ENCODE peak calls at places on chromosome 10, in nine cellular contexts. One of them, this sample, is unnamed.

GRCh38 chr10:30573714-30574422 is 55.7 kb downstream of the LYZL2 start:
- DNase-seq in spleen: no peak
- DNase-seq in cardiac muscle cell: no peak
- DNase-seq in psoas muscle: no peak
- DNase-seq in sigmoid colon: no peak
- DNase-seq in body of pancreas: no peak
- DNase-seq in uterus: no peak
- DNase-seq in fibroblast of lung: no peak
- DNase-seq in heart right ventricle: no peak
- DNase-seq in this sample: no peak

GRCh38 chr10:71796749-71797405 is 23.6 kb upstream of the VSIR start:
- DNase-seq in fibroblast of lung: no peak
- DNase-seq in cardiac muscle cell: no peak
- DNase-seq in sigmoid colon: no peak
- DNase-seq in body of pancreas: no peak
- DNase-seq in heart right ventricle: no peak
- DNase-seq in uterus: no peak
- DNase-seq in psoas muscle: peak; percentile 32
- DNase-seq in spleen: no peak
- DNase-seq in this sample: no peak

GRCh38 chr10:86506499-86506898 is 15.1 kb downstream of the WAPL start:
- DNase-seq in cardiac muscle cell: no peak
- DNase-seq in fibroblast of lung: peak; percentile 25
- DNase-seq in psoas muscle: no peak
- DNase-seq in uterus: no peak
- DNase-seq in sigmoid colon: no peak
- DNase-seq in heart right ventricle: no peak
- DNase-seq in body of pancreas: no peak
- DNase-seq in spleen: no peak
- DNase-seq in this sample: no peak

GRCh38 chr10:28558923-28559508 is 26.1 kb downstream of the WAC start:
- DNase-seq in psoas muscle: no peak
- DNase-seq in fibroblast of lung: no peak
- DNase-seq in sigmoid colon: no peak
- DNase-seq in spleen: no peak
- DNase-seq in heart right ventricle: no peak
- DNase-seq in uterus: no peak
- DNase-seq in body of pancreas: no peak
- DNase-seq in cardiac muscle cell: no peak
- DNase-seq in this sample: no peak

GRCh38 chr10:44864042-44864436 is 47.1 kb upstream of the TMEM72 start:
- DNase-seq in sigmoid colon: no peak
- DNase-seq in heart right ventricle: peak; percentile 37
- DNase-seq in psoas muscle: peak; percentile 67
- DNase-seq in uterus: peak; percentile 34
- DNase-seq in fibroblast of lung: peak; percentile 28
- DNase-seq in body of pancreas: peak; percentile 72
- DNase-seq in spleen: no peak
- DNase-seq in cardiac muscle cell: peak; percentile 29
- DNase-seq in this sample: peak; percentile 42

GRCh38 chr10:99658622-99659030 is 683 bp upstream of the ENTPD7 start:
- DNase-seq in uterus: peak; percentile 19
- DNase-seq in fibroblast of lung: peak; percentile 71
- DNase-seq in cardiac muscle cell: peak; percentile 50
- DNase-seq in sigmoid colon: no peak
- DNase-seq in spleen: peak; percentile 90
- DNase-seq in psoas muscle: peak; percentile 61
- DNase-seq in body of pancreas: peak; percentile 47
- DNase-seq in heart right ventricle: peak; percentile 25
- DNase-seq in this sample: peak; percentile 92

GRCh38 chr10:94293344-94293743 is 69.4 kb downstream of the NOC3L start:
- DNase-seq in spleen: no peak
- DNase-seq in uterus: peak; percentile 38
- DNase-seq in cardiac muscle cell: peak; percentile 49
- DNase-seq in psoas muscle: no peak
- DNase-seq in fibroblast of lung: no peak
- DNase-seq in heart right ventricle: no peak
- DNase-seq in sigmoid colon: peak; percentile 75
- DNase-seq in body of pancreas: no peak
- DNase-seq in this sample: no peak

GRCh38 chr10:20017961-20018360 is 201.7 kb downstream of the PLXDC2 start:
- DNase-seq in psoas muscle: no peak
- DNase-seq in spleen: no peak
- DNase-seq in uterus: no peak
- DNase-seq in cardiac muscle cell: peak; percentile 28
- DNase-seq in sigmoid colon: no peak
- DNase-seq in body of pancreas: no peak
- DNase-seq in heart right ventricle: no peak
- DNase-seq in fibroblast of lung: peak; percentile 28
- DNase-seq in this sample: no peak

GRCh38 chr10:111373696-111374095 is 296.9 kb downstream of the ADRA2A start:
- DNase-seq in heart right ventricle: no peak
- DNase-seq in sigmoid colon: no peak
- DNase-seq in body of pancreas: no peak
- DNase-seq in psoas muscle: no peak
- DNase-seq in spleen: no peak
- DNase-seq in fibroblast of lung: no peak
- DNase-seq in cardiac muscle cell: no peak
- DNase-seq in uterus: no peak
- DNase-seq in this sample: no peak

GRCh38 chr10:132882069-132882468 is 60.3 kb downstream of the CFAP46 start:
- DNase-seq in spleen: no peak
- DNase-seq in body of pancreas: no peak
- DNase-seq in uterus: no peak
- DNase-seq in cardiac muscle cell: no peak
- DNase-seq in psoas muscle: peak; percentile 4
- DNase-seq in sigmoid colon: peak; percentile 36
- DNase-seq in heart right ventricle: no peak
- DNase-seq in fibroblast of lung: no peak
- DNase-seq in this sample: no peak

GRCh38 chr10:132878091-132878729 is 64.2 kb downstream of the CFAP46 start:
- DNase-seq in cardiac muscle cell: no peak
- DNase-seq in fibroblast of lung: no peak
- DNase-seq in sigmoid colon: peak; percentile 57
- DNase-seq in heart right ventricle: peak; percentile 5
- DNase-seq in uterus: peak; percentile 6
- DNase-seq in body of pancreas: no peak
- DNase-seq in spleen: peak; percentile 57
- DNase-seq in psoas muscle: peak; percentile 29
- DNase-seq in this sample: no peak

GRCh38 chr10:129168660-129169059 is 298.4 kb upstream of the MGMT start:
- DNase-seq in fibroblast of lung: no peak
- DNase-seq in cardiac muscle cell: no peak
- DNase-seq in uterus: no peak
- DNase-seq in psoas muscle: no peak
- DNase-seq in body of pancreas: no peak
- DNase-seq in spleen: no peak
- DNase-seq in heart right ventricle: no peak
- DNase-seq in sigmoid colon: no peak
- DNase-seq in this sample: no peak

GRCh38 chr10:124494050-124494807 is 32.6 kb downstream of the LHPP start:
- DNase-seq in spleen: peak; percentile 79
- DNase-seq in sigmoid colon: no peak
- DNase-seq in fibroblast of lung: no peak
- DNase-seq in psoas muscle: peak; percentile 46
- DNase-seq in heart right ventricle: no peak
- DNase-seq in uterus: no peak
- DNase-seq in cardiac muscle cell: no peak
- DNase-seq in body of pancreas: no peak
- DNase-seq in this sample: no peak

GRCh38 chr10:79310217-79310865 is 36.9 kb upstream of the PPIF start:
- DNase-seq in cardiac muscle cell: no peak
- DNase-seq in sigmoid colon: no peak
- DNase-seq in fibroblast of lung: no peak
- DNase-seq in spleen: peak; percentile 73
- DNase-seq in body of pancreas: no peak
- DNase-seq in uterus: no peak
- DNase-seq in psoas muscle: no peak
- DNase-seq in heart right ventricle: peak; percentile 14
- DNase-seq in this sample: no peak
- H3K27ac ChIP-seq in cardiac muscle cell: peak overlapping the region; percentile 51
- H3K27ac ChIP-seq in sigmoid colon: peak overlapping the region; percentile 45
- H3K27ac ChIP-seq in fibroblast of lung: no peak overlapping the region
- H3K27ac ChIP-seq in spleen: no peak overlapping the region
- H3K27ac ChIP-seq in body of pancreas: no peak overlapping the region
- H3K27ac ChIP-seq in uterus: peak overlapping the region; percentile 50
- H3K27ac ChIP-seq in psoas muscle: no peak overlapping the region
- H3K27ac ChIP-seq in heart right ventricle: no peak overlapping the region
- H3K27ac ChIP-seq in this sample: no peak overlapping the region

GRCh38 chr10:51076442-51076841 is 2.2 kb downstream of the PRKG1 start:
- DNase-seq in heart right ventricle: no peak
- DNase-seq in fibroblast of lung: no peak
- DNase-seq in psoas muscle: no peak
- DNase-seq in uterus: no peak
- DNase-seq in cardiac muscle cell: no peak
- DNase-seq in spleen: no peak
- DNase-seq in body of pancreas: no peak
- DNase-seq in sigmoid colon: no peak
- DNase-seq in this sample: no peak

GRCh38 chr10:51073461-51074237 is 638 bp upstream of the PRKG1 start:
- DNase-seq in spleen: peak; percentile 68
- DNase-seq in cardiac muscle cell: peak; percentile 32
- DNase-seq in psoas muscle: peak; percentile 59
- DNase-seq in fibroblast of lung: no peak
- DNase-seq in heart right ventricle: peak; percentile 21
- DNase-seq in body of pancreas: peak; percentile 38
- DNase-seq in uterus: peak; percentile 62
- DNase-seq in sigmoid colon: peak; percentile 78
- DNase-seq in this sample: no peak

GRCh38 chr10:51077507-51077906 is 3.2 kb downstream of the PRKG1 start:
- DNase-seq in uterus: no peak
- DNase-seq in sigmoid colon: no peak
- DNase-seq in spleen: no peak
- DNase-seq in cardiac muscle cell: no peak
- DNase-seq in heart right ventricle: no peak
- DNase-seq in body of pancreas: no peak
- DNase-seq in fibroblast of lung: no peak
- DNase-seq in psoas muscle: no peak
- DNase-seq in this sample: no peak

GRCh38 chr10:51074238-51075028 is at the start of gene PRKG1:
- DNase-seq in spleen: peak; percentile 79
- DNase-seq in psoas muscle: peak; percentile 84
- DNase-seq in body of pancreas: peak; percentile 75
- DNase-seq in uterus: peak; percentile 81
- DNase-seq in cardiac muscle cell: peak; percentile 85
- DNase-seq in fibroblast of lung: peak; percentile 72
- DNase-seq in heart right ventricle: peak; percentile 80
- DNase-seq in sigmoid colon: peak; percentile 92
- DNase-seq in this sample: peak; percentile 59

GRCh38 chr10:51075802-51076201 is 1.5 kb downstream of the PRKG1 start:
- DNase-seq in spleen: no peak
- DNase-seq in sigmoid colon: no peak
- DNase-seq in body of pancreas: no peak
- DNase-seq in fibroblast of lung: no peak
- DNase-seq in uterus: no peak
- DNase-seq in heart right ventricle: no peak
- DNase-seq in cardiac muscle cell: no peak
- DNase-seq in psoas muscle: no peak
- DNase-seq in this sample: no peak
- H3K4me3 ChIP-seq in spleen: no peak overlapping the region
- H3K4me3 ChIP-seq in sigmoid colon: peak overlapping the region; percentile 62
- H3K4me3 ChIP-seq in body of pancreas: no peak overlapping the region
- H3K4me3 ChIP-seq in fibroblast of lung: peak overlapping the region; percentile 84
- H3K4me3 ChIP-seq in uterus: peak overlapping the region; percentile 79
- H3K4me3 ChIP-seq in heart right ventricle: peak overlapping the region; percentile 74
- H3K4me3 ChIP-seq in cardiac muscle cell: no peak overlapping the region
- H3K4me3 ChIP-seq in psoas muscle: peak overlapping the region; percentile 85
- H3K4me3 ChIP-seq in this sample: no peak overlapping the region

GRCh38 chr10:102400061-102400460 is 4.6 kb downstream of the NFKB2 start:
- DNase-seq in cardiac muscle cell: no peak
- DNase-seq in fibroblast of lung: no peak
- DNase-seq in body of pancreas: no peak
- DNase-seq in heart right ventricle: no peak
- DNase-seq in sigmoid colon: no peak
- DNase-seq in uterus: no peak
- DNase-seq in spleen: peak; percentile 79
- DNase-seq in psoas muscle: no peak
- DNase-seq in this sample: no peak
- H3K27ac ChIP-seq in cardiac muscle cell: no peak overlapping the region
- H3K27ac ChIP-seq in fibroblast of lung: no peak overlapping the region
- H3K27ac ChIP-seq in body of pancreas: no peak overlapping the region
- H3K27ac ChIP-seq in heart right ventricle: no peak overlapping the region
- H3K27ac ChIP-seq in sigmoid colon: peak overlapping the region; percentile 98
- H3K27ac ChIP-seq in uterus: peak overlapping the region; percentile 97
- H3K27ac ChIP-seq in spleen: no peak overlapping the region
- H3K27ac ChIP-seq in psoas muscle: peak overlapping the region; percentile 86
- H3K27ac ChIP-seq in this sample: no peak overlapping the region

GRCh38 chr10:119120413-119120867 is 16.5 kb downstream of the DENND10 start:
- DNase-seq in cardiac muscle cell: no peak
- DNase-seq in uterus: no peak
- DNase-seq in psoas muscle: no peak
- DNase-seq in fibroblast of lung: peak; percentile 68
- DNase-seq in heart right ventricle: no peak
- DNase-seq in body of pancreas: peak; percentile 36
- DNase-seq in sigmoid colon: peak; percentile 9
- DNase-seq in spleen: no peak
- DNase-seq in this sample: no peak
- H3K4me3 ChIP-seq in cardiac muscle cell: no peak overlapping the region
- H3K4me3 ChIP-seq in uterus: no peak overlapping the region
- H3K4me3 ChIP-seq in psoas muscle: no peak overlapping the region
- H3K4me3 ChIP-seq in fibroblast of lung: no peak overlapping the region
- H3K4me3 ChIP-seq in heart right ventricle: no peak overlapping the region
- H3K4me3 ChIP-seq in body of pancreas: no peak overlapping the region
- H3K4me3 ChIP-seq in sigmoid colon: no peak overlapping the region
- H3K4me3 ChIP-seq in spleen: no peak overlapping the region
- H3K4me3 ChIP-seq in this sample: no peak overlapping the region

This sample was measured in small intestine.